ENCODE peak calls at places on chromosomes 2 and 18, in six cellular contexts. S is body of pancreas, C is endothelial cell of umbilical vein, F is tibial nerve, X is IMR-90, O is spleen. Y is an unnamed sample.

GRCh38 chr2:216139884-216140283 is 30.7 kb downstream of the XRCC5 start:
- DNase-seq in S (peak; percentile 23), C (no peak), F (no peak), X (no peak), O (no peak), Y (peak; percentile 34)

GRCh38 chr2:112588611-112589045 is 4.2 kb downstream of the CHCHD5 start:
- DNase-seq in S (peak; percentile 93), C (no peak), F (no peak), X (no peak), O (no peak), Y (no peak)

GRCh38 chr18:26763745-26764144 is 101.8 kb downstream of the AQP4 start:
- DNase-seq in S (no peak), C (no peak), F (no peak), X (no peak), O (no peak), Y (no peak)

GRCh38 chr18:67694787-67695186 is 178.3 kb upstream of the DSEL start:
- DNase-seq in S (no peak), C (no peak), F (no peak), X (peak; percentile 36), O (no peak), Y (no peak)

GRCh38 chr2:238285653-238286082 is 2.7 kb downstream of the PER2 start:
- DNase-seq in S (peak; percentile 94), C (no peak), F (peak; percentile 97), X (peak; percentile 94), O (no peak), Y (no peak)

GRCh38 chr2:72755647-72756423 is 70.0 kb downstream of the EXOC6B start:
- DNase-seq in S (no peak), C (peak; percentile 33), F (no peak), X (peak; percentile 1), O (no peak), Y (no peak)

GRCh38 chr18:43847164-43848091 is 570.1 kb upstream of the SYT4 start:
- DNase-seq in S (no peak), C (peak; percentile 33), F (no peak), X (peak; percentile 22), O (no peak), Y (no peak)

GRCh38 chr2:238094438-238095022 is 5.6 kb upstream of the ESPNL start:
- DNase-seq in S (no peak), C (no peak), F (no peak), X (no peak), O (no peak), Y (no peak)

GRCh38 chr2:127593228-127594115 is 52.5 kb upstream of the GPR17 start:
- DNase-seq in S (no peak), C (no peak), F (no peak), X (no peak), O (no peak), Y (no peak)

GRCh38 chr18:5175378-5175777 is 21.7 kb downstream of the AKAIN1 start:
- DNase-seq in S (no peak), C (no peak), F (no peak), X (no peak), O (no peak), Y (no peak)

GRCh38 chr2:168241208-168241607 is 6.2 kb downstream of the STK39 start:
- DNase-seq in S (no peak), C (no peak), F (no peak), X (no peak), O (peak; percentile 65), Y (no peak)

GRCh38 chr18:10422731-10423130 is 31.7 kb upstream of the APCDD1 start:
- DNase-seq in S (no peak), C (no peak), F (no peak), X (no peak), O (no peak), Y (no peak)

GRCh38 chr2:238561230-238561629 is 134.5 kb downstream of the ASB1 start:
- DNase-seq in S (no peak), C (no peak), F (no peak), X (no peak), O (no peak), Y (no peak)

GRCh38 chr2:75200140-75200985 is 1.0 kb upstream of the TACR1 start:
- DNase-seq in S (peak; percentile 74), C (peak; percentile 9), F (no peak), X (peak; percentile 39), O (peak; percentile 79), Y (peak; percentile 26)

GRCh38 chr2:11111811-11112425 is 43.3 kb upstream of the SLC66A3 start:
- DNase-seq in S (no peak), C (no peak), F (no peak), X (no peak), O (no peak), Y (no peak)

GRCh38 chr2:223251656-223252229 is 199.8 kb downstream of the KCNE4 start:
- DNase-seq in S (no peak), C (no peak), F (no peak), X (no peak), O (no peak), Y (no peak)

GRCh38 chr2:193537531-193537930 is 1342.8 kb upstream of the TMEFF2 start:
- DNase-seq in S (no peak), C (no peak), F (no peak), X (no peak), O (no peak), Y (no peak)

GRCh38 chr2:39486071-39486470 is 49.0 kb upstream of the MAP4K3 start:
- DNase-seq in S (no peak), C (no peak), F (no peak), X (no peak), O (no peak), Y (no peak)

GRCh38 chr2:11131166-11131920 is 23.9 kb upstream of the SLC66A3 start:
- DNase-seq in S (no peak), C (no peak), F (no peak), X (no peak), O (peak; percentile 73), Y (no peak)

GRCh38 chr18:50706199-50706598 is 113.6 kb downstream of the MRO start:
- DNase-seq in S (no peak), C (no peak), F (no peak), X (no peak), O (peak; percentile 7), Y (no peak)

GRCh38 chr2:157880927-157881326 is 4.8 kb upstream of the ACVR1 start:
- DNase-seq in S (no peak), C (no peak), F (no peak), X (no peak), O (no peak), Y (no peak)

GRCh38 chr2:119240311-119241204 is 16.9 kb downstream of the STEAP3 start:
- DNase-seq in S (peak; percentile 79), C (no peak), F (no peak), X (peak; percentile 83), O (no peak), Y (no peak)

GRCh38 chr2:20103514-20103913 is 52.1 kb upstream of the LAPTM4A start:
- DNase-seq in S (no peak), C (no peak), F (no peak), X (peak; percentile 12), O (no peak), Y (no peak)

GRCh38 chr2:143808166-143808565 is 678.9 kb downstream of the ARHGAP15 start:
- DNase-seq in S (no peak), C (no peak), F (no peak), X (peak; percentile 22), O (no peak), Y (no peak)

GRCh38 chr18:11850821-11851155 is 425 bp upstream of the CHMP1B start:
- DNase-seq in S (no peak), C (no peak), F (no peak), X (no peak), O (no peak), Y (no peak)

GRCh38 chr2:177334940-177335543 is 57.5 kb upstream of the AGPS start:
- DNase-seq in S (peak; percentile 20), C (peak; percentile 57), F (no peak), X (peak; percentile 40), O (no peak), Y (peak; percentile 73)

GRCh38 chr2:151261240-151261976 is at the start of gene RBM43:
- DNase-seq in S (peak; percentile 82), C (peak; percentile 91), F (peak; percentile 80), X (peak; percentile 91), O (peak; percentile 95), Y (peak; percentile 91)

GRCh38 chr2:40251146-40251545 is 200.7 kb downstream of the SLC8A1 start:
- DNase-seq in S (no peak), C (peak; percentile 55), F (no peak), X (no peak), O (no peak), Y (no peak)

GRCh38 chr2:172252154-172252553 is 149.5 kb upstream of the DLX2 start:
- DNase-seq in S (no peak), C (peak; percentile 30), F (no peak), X (no peak), O (no peak), Y (no peak)
- TF ChIP-seq POLR2A in S (no peak), C (no peak), F (no peak), X (no peak), O (no peak), Y (no peak)

DNA sequence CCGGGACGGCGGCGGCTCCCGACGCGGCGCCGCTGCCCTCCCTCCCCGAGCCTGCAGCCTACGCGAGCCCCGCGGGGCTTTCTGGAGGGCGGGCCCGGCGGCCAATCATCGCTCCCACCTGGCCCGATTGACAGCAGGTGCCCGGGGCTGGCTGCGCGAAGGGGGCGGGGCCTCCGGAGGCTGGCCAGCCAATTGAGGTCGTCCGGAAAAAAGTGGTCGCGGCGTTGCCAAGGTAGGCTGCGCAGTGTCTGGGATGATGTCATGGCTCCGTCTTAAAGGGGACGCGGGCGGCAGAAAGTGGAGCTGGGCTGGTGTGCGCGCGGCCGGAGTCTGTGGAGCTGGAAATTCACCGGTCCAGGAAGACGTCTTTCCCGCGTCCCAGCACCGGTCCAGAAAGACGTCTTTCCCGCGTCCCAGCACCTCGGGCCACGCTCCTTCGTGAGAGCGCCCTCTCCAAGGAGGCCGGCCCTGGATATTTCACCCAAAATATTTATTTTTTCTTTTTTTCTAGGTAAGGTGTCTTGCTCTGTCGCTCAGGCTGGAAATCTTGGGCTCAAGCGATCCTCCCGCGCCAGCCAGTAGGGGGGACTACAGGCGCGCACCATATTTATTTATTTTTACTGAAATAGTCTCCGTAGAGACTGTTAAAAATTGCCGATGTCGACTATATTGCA is at the start of gene ACTR1B:
- DNase-seq in S (peak; percentile 98), C (peak; percentile 99), F (peak; percentile 95), X (peak; percentile 98), O (peak; percentile 99), Y (peak; percentile 99)
- TF ChIP-seq POLR2A in S (peak; percentile 93), C (peak; percentile 38), F (peak; percentile 97), X (peak; percentile 53), O (peak; percentile 91), Y (peak; percentile 85)

GRCh38 chr2:220373878-220374277 is 746.4 kb downstream of the SLC4A3 start:
- DNase-seq in S (no peak), C (no peak), F (no peak), X (peak; percentile 81), O (no peak), Y (no peak)
- TF ChIP-seq POLR2A in S (no peak), C (no peak), F (no peak), X (no peak), O (no peak), Y (no peak)

DNA sequence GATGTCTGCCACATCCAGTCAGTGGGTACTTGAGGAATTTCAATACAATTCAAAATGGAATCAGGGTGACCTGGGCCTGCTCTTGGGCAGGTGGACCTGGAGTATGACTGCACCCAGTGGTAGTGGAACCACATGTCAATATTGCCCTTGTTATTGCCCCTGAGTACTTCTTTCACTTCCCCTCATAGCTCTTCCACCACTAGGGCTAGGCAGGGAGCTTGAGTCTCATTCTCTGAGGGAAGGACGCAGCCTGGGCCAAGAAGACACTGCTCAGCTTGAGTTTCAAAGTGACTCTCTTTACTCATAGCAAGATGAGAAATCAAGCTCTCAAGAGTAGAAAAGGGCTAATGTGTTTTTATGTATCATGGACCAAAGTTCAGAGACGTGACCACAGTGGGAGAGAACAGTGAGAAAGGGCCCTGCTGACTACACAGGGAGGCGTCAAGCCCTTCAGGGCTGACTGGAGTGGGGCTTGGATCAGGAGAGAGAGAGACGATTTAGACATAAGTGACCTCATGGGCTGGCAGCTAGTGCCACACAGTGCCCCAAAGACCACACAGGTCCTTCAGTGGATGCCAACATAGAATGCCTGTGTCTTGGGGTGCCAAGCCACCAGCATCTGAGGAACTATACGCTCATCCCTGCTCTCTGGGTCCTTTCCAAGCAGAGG is 12.8 kb downstream of the PTMA start:
- DNase-seq in S (no peak), C (no peak), F (no peak), X (no peak), O (no peak), Y (no peak)
- TF ChIP-seq POLR2A in S (no peak), C (no peak), F (no peak), X (no peak), O (no peak), Y (no peak)

Y was measured in erythroblast.